ENCODE peak calls at places on chromosomes 16 and 17, in four cellular contexts. One of them, this sample, is unnamed.

GRCh38 chr17:49842846-49843245 is 5.0 kb downstream of the TAC4 start:
- DNase-seq in AG09319: no peak
- DNase-seq in NCI-H146: no peak
- DNase-seq in right lobe of liver: no peak
- DNase-seq in this sample: no peak

GRCh38 chr17:43556292-43556691 is 10.2 kb upstream of the ETV4 start:
- DNase-seq in AG09319: no peak
- DNase-seq in NCI-H146: no peak
- DNase-seq in right lobe of liver: no peak
- DNase-seq in this sample: peak; percentile 65

GRCh38 chr17:61196302-61196704 is 203.3 kb upstream of the TBX2 start:
- DNase-seq in AG09319: peak; percentile 89
- DNase-seq in NCI-H146: no peak
- DNase-seq in right lobe of liver: no peak
- DNase-seq in this sample: no peak

GRCh38 chr17:31858647-31859486 is at the start of gene COPRS:
- DNase-seq in AG09319: peak; percentile 72
- DNase-seq in NCI-H146: peak; percentile 91
- DNase-seq in right lobe of liver: peak; percentile 95
- DNase-seq in this sample: peak; percentile 92

GRCh38 chr17:39863918-39864746 is at the start of gene IKZF3:
- DNase-seq in AG09319: no peak
- DNase-seq in NCI-H146: peak; percentile 31
- DNase-seq in right lobe of liver: peak; percentile 86
- DNase-seq in this sample: peak; percentile 87

GRCh38 chr16:57807252-57807967 is 5.1 kb upstream of the KIFC3 start:
- DNase-seq in AG09319: no peak
- DNase-seq in NCI-H146: peak; percentile 12
- DNase-seq in right lobe of liver: no peak
- DNase-seq in this sample: no peak

GRCh38 chr17:60989846-60990245 is 312.2 kb downstream of the BCAS3 start:
- DNase-seq in AG09319: no peak
- DNase-seq in NCI-H146: no peak
- DNase-seq in right lobe of liver: no peak
- DNase-seq in this sample: no peak

GRCh38 chr17:64741038-64741641 is 79.0 kb upstream of the SMURF2 start:
- DNase-seq in AG09319: no peak
- DNase-seq in NCI-H146: no peak
- DNase-seq in right lobe of liver: no peak
- DNase-seq in this sample: no peak

GRCh38 chr16:79599837-79600635 is 501 bp downstream of the MAF start:
- DNase-seq in AG09319: no peak
- DNase-seq in NCI-H146: peak; percentile 67
- DNase-seq in right lobe of liver: peak; percentile 67
- DNase-seq in this sample: peak; percentile 73

GRCh38 chr16:1749152-1750117 is 21.9 kb downstream of the NME3 start:
- DNase-seq in AG09319: no peak
- DNase-seq in NCI-H146: no peak
- DNase-seq in right lobe of liver: peak; percentile 42
- DNase-seq in this sample: no peak

GRCh38 chr16:19980866-19981265 is 92.8 kb downstream of the GPR139 start:
- DNase-seq in AG09319: no peak
- DNase-seq in NCI-H146: peak; percentile 19
- DNase-seq in right lobe of liver: no peak
- DNase-seq in this sample: no peak

GRCh38 chr17:16980813-16981731 is 9.2 kb upstream of the TNFRSF13B start:
- DNase-seq in AG09319: no peak
- DNase-seq in NCI-H146: peak; percentile 92
- DNase-seq in right lobe of liver: no peak
- DNase-seq in this sample: no peak

GRCh38 chr16:7512503-7512902 is 179.9 kb downstream of the RBFOX1 start:
- DNase-seq in AG09319: no peak
- DNase-seq in NCI-H146: no peak
- DNase-seq in right lobe of liver: no peak
- DNase-seq in this sample: no peak

GRCh38 chr17:37802712-37803416 is 58.0 kb upstream of the HNF1B start:
- DNase-seq in AG09319: peak; percentile 23
- DNase-seq in NCI-H146: no peak
- DNase-seq in right lobe of liver: peak; percentile 82
- DNase-seq in this sample: no peak

GRCh38 chr16:999677-1000076 is 18.1 kb downstream of the SOX8 start:
- DNase-seq in AG09319: no peak
- DNase-seq in NCI-H146: no peak
- DNase-seq in right lobe of liver: no peak
- DNase-seq in this sample: no peak

GRCh38 chr17:40433551-40434384 is 9.5 kb upstream of the IGFBP4 start:
- DNase-seq in AG09319: no peak
- DNase-seq in NCI-H146: peak; percentile 10
- DNase-seq in right lobe of liver: peak; percentile 50
- DNase-seq in this sample: no peak

GRCh38 chr16:23362460-23363317 is 60.6 kb downstream of the SCNN1B start:
- DNase-seq in AG09319: no peak
- DNase-seq in NCI-H146: peak; percentile 86
- DNase-seq in right lobe of liver: no peak
- DNase-seq in this sample: peak; percentile 91

GRCh38 chr16:50263940-50264929 is 2.1 kb upstream of the ADCY7 start:
- DNase-seq in AG09319: no peak
- DNase-seq in NCI-H146: no peak
- DNase-seq in right lobe of liver: no peak
- DNase-seq in this sample: no peak

GRCh38 chr17:34099859-34100258 is 155.2 kb upstream of the CCL2 start:
- DNase-seq in AG09319: no peak
- DNase-seq in NCI-H146: no peak
- DNase-seq in right lobe of liver: no peak
- DNase-seq in this sample: no peak

GRCh38 chr17:34980681-34981537 is 597 bp downstream of the LIG3 start:
- DNase-seq in AG09319: peak; percentile 58
- DNase-seq in NCI-H146: peak; percentile 78
- DNase-seq in right lobe of liver: peak; percentile 77
- DNase-seq in this sample: peak; percentile 88

GRCh38 chr17:27920569-27920968 is 27.4 kb upstream of the LYRM9 start:
- DNase-seq in AG09319: no peak
- DNase-seq in NCI-H146: no peak
- DNase-seq in right lobe of liver: peak; percentile 86
- DNase-seq in this sample: no peak

GRCh38 chr16:12818331-12818730 is 14.6 kb upstream of the CPPED1 start:
- DNase-seq in AG09319: no peak
- DNase-seq in NCI-H146: no peak
- DNase-seq in right lobe of liver: no peak
- DNase-seq in this sample: no peak

GRCh38 chr16:81715358-81716196 is 63.5 kb upstream of the PLCG2 start:
- DNase-seq in AG09319: no peak
- DNase-seq in NCI-H146: peak; percentile 19
- DNase-seq in right lobe of liver: no peak
- DNase-seq in this sample: no peak

GRCh38 chr17:80861360-80861861 is 130.2 kb upstream of the CHMP6 start:
- DNase-seq in AG09319: no peak
- DNase-seq in NCI-H146: no peak
- DNase-seq in right lobe of liver: no peak
- DNase-seq in this sample: peak; percentile 16

GRCh38 chr17:11170901-11171300 is 70.1 kb upstream of the SHISA6 start:
- DNase-seq in AG09319: no peak
- DNase-seq in NCI-H146: no peak
- DNase-seq in right lobe of liver: no peak
- DNase-seq in this sample: no peak

GRCh38 chr17:72700226-72700625 is 392.3 kb downstream of the SLC39A11 start:
- DNase-seq in AG09319: no peak
- DNase-seq in NCI-H146: no peak
- DNase-seq in right lobe of liver: no peak
- DNase-seq in this sample: no peak

GRCh38 chr17:9902116-9902515 is 3.0 kb downstream of the RCVRN start:
- DNase-seq in AG09319: no peak
- DNase-seq in NCI-H146: no peak
- DNase-seq in right lobe of liver: no peak
- DNase-seq in this sample: no peak

GRCh38 chr16:22671301-22672076 is 142.5 kb upstream of the HS3ST2 start:
- DNase-seq in AG09319: no peak
- DNase-seq in NCI-H146: no peak
- DNase-seq in right lobe of liver: no peak
- DNase-seq in this sample: no peak

GRCh38 chr17:29046440-29046839 is 3.5 kb downstream of the PIPOX start:
- DNase-seq in AG09319: no peak
- DNase-seq in NCI-H146: no peak
- DNase-seq in right lobe of liver: peak; percentile 84
- DNase-seq in this sample: no peak

GRCh38 chr16:68369697-68370096 is 58.9 kb downstream of the PRMT7 start:
- DNase-seq in AG09319: no peak
- DNase-seq in NCI-H146: no peak
- DNase-seq in right lobe of liver: no peak
- DNase-seq in this sample: peak; percentile 46

GRCh38 chr17:42122371-42123303 is at the start of gene HSPB9:
- DNase-seq in AG09319: no peak
- DNase-seq in NCI-H146: peak; percentile 88
- DNase-seq in right lobe of liver: peak; percentile 88
- DNase-seq in this sample: peak; percentile 82

GRCh38 chr17:73397856-73398540 is 86.2 kb upstream of the CDC42EP4 start:
- DNase-seq in AG09319: no peak
- DNase-seq in NCI-H146: no peak
- DNase-seq in right lobe of liver: no peak
- DNase-seq in this sample: peak; percentile 33

GRCh38 chr17:68734911-68735310 is 133.7 kb upstream of the FAM20A start:
- DNase-seq in AG09319: no peak
- DNase-seq in NCI-H146: no peak
- DNase-seq in right lobe of liver: no peak
- DNase-seq in this sample: no peak

GRCh38 chr16:12901204-12901596 is 198 bp upstream of the SHISA9 start:
- DNase-seq in AG09319: no peak
- DNase-seq in NCI-H146: peak; percentile 62
- DNase-seq in right lobe of liver: no peak
- DNase-seq in this sample: no peak

GRCh38 chr16:81543571-81543970 is 99.0 kb downstream of the CMIP start:
- DNase-seq in AG09319: no peak
- DNase-seq in NCI-H146: no peak
- DNase-seq in right lobe of liver: no peak
- DNase-seq in this sample: no peak

GRCh38 chr17:57553991-57554825 is 190.9 kb downstream of the CCDC182 start:
- DNase-seq in AG09319: no peak
- DNase-seq in NCI-H146: no peak
- DNase-seq in right lobe of liver: no peak
- DNase-seq in this sample: peak; percentile 72

GRCh38 chr16:887846-888245 is 82.9 kb downstream of the LMF1 start:
- DNase-seq in AG09319: no peak
- DNase-seq in NCI-H146: no peak
- DNase-seq in right lobe of liver: no peak
- DNase-seq in this sample: peak; percentile 46

This sample was measured in lower lobe of right lung.